ENCODE peak calls at places on chromosome 20, in ten cellular contexts. One of them, this sample, is unnamed.

GRCh38 chr20:17680128-17680835 is 1.8 kb downstream of the RRBP1 start:
- DNase-seq in nucleus accumbens: no peak
- DNase-seq in T-helper 9 cell: no peak
- DNase-seq in IMR-90: peak
- DNase-seq in GM06990: peak
- DNase-seq in NCI-H2081 treated with DMSO at 0.1 percent for 48 hours: no peak
- DNase-seq in NCI-H226: peak
- DNase-seq in SW480: peak
- DNase-seq in astrocyte of the cerebellum: no peak
- DNase-seq in esophagus squamous epithelium: no peak
- DNase-seq in this sample: no peak

GRCh38 chr20:6384956-6385355 is 262.1 kb upstream of the FERMT1 start:
- DNase-seq in nucleus accumbens: no peak
- DNase-seq in T-helper 9 cell: no peak
- DNase-seq in IMR-90: no peak
- DNase-seq in GM06990: no peak
- DNase-seq in NCI-H2081 treated with DMSO at 0.1 percent for 48 hours: no peak
- DNase-seq in NCI-H226: no peak
- DNase-seq in SW480: no peak
- DNase-seq in astrocyte of the cerebellum: no peak
- DNase-seq in esophagus squamous epithelium: no peak
- DNase-seq in this sample: no peak

GRCh38 chr20:561437-562231 is 18.0 kb upstream of the CSNK2A1 start:
- DNase-seq in nucleus accumbens: peak
- DNase-seq in T-helper 9 cell: peak
- DNase-seq in IMR-90: peak
- DNase-seq in GM06990: peak
- DNase-seq in NCI-H2081 treated with DMSO at 0.1 percent for 48 hours: peak
- DNase-seq in NCI-H226: no peak
- DNase-seq in SW480: peak
- DNase-seq in astrocyte of the cerebellum: peak
- DNase-seq in esophagus squamous epithelium: no peak
- DNase-seq in this sample: peak

GRCh38 chr20:20012517-20012916 is 4.6 kb upstream of the NAA20 start:
- DNase-seq in nucleus accumbens: peak
- DNase-seq in T-helper 9 cell: no peak
- DNase-seq in IMR-90: no peak
- DNase-seq in GM06990: no peak
- DNase-seq in NCI-H2081 treated with DMSO at 0.1 percent for 48 hours: no peak
- DNase-seq in NCI-H226: no peak
- DNase-seq in SW480: no peak
- DNase-seq in astrocyte of the cerebellum: no peak
- DNase-seq in esophagus squamous epithelium: no peak
- DNase-seq in this sample: no peak

GRCh38 chr20:63492518-63492917 is 6.4 kb downstream of the EEF1A2 start:
- DNase-seq in nucleus accumbens: no peak
- DNase-seq in T-helper 9 cell: no peak
- DNase-seq in IMR-90: no peak
- DNase-seq in GM06990: no peak
- DNase-seq in NCI-H2081 treated with DMSO at 0.1 percent for 48 hours: no peak
- DNase-seq in NCI-H226: no peak
- DNase-seq in SW480: no peak
- DNase-seq in astrocyte of the cerebellum: no peak
- DNase-seq in esophagus squamous epithelium: no peak
- DNase-seq in this sample: no peak

GRCh38 chr20:11492391-11492790 is 425.3 kb upstream of the BTBD3 start:
- DNase-seq in nucleus accumbens: no peak
- DNase-seq in T-helper 9 cell: no peak
- DNase-seq in IMR-90: no peak
- DNase-seq in GM06990: no peak
- DNase-seq in NCI-H2081 treated with DMSO at 0.1 percent for 48 hours: no peak
- DNase-seq in NCI-H226: no peak
- DNase-seq in SW480: no peak
- DNase-seq in astrocyte of the cerebellum: no peak
- DNase-seq in esophagus squamous epithelium: no peak
- DNase-seq in this sample: no peak

GRCh38 chr20:2652724-2653510 is 485 bp downstream of the NOP56 start:
- DNase-seq in nucleus accumbens: peak
- DNase-seq in T-helper 9 cell: no peak
- DNase-seq in IMR-90: no peak
- DNase-seq in GM06990: no peak
- DNase-seq in NCI-H2081 treated with DMSO at 0.1 percent for 48 hours: no peak
- DNase-seq in NCI-H226: no peak
- DNase-seq in SW480: no peak
- DNase-seq in astrocyte of the cerebellum: no peak
- DNase-seq in esophagus squamous epithelium: no peak
- DNase-seq in this sample: peak

GRCh38 chr20:51305316-51306052 is 237.0 kb downstream of the NFATC2 start:
- DNase-seq in nucleus accumbens: no peak
- DNase-seq in T-helper 9 cell: no peak
- DNase-seq in IMR-90: no peak
- DNase-seq in GM06990: no peak
- DNase-seq in NCI-H2081 treated with DMSO at 0.1 percent for 48 hours: no peak
- DNase-seq in NCI-H226: no peak
- DNase-seq in SW480: no peak
- DNase-seq in astrocyte of the cerebellum: no peak
- DNase-seq in esophagus squamous epithelium: no peak
- DNase-seq in this sample: no peak

GRCh38 chr20:1418335-1418734 is 25.5 kb upstream of the FKBP1A start:
- DNase-seq in nucleus accumbens: no peak
- DNase-seq in T-helper 9 cell: no peak
- DNase-seq in IMR-90: peak
- DNase-seq in GM06990: no peak
- DNase-seq in NCI-H2081 treated with DMSO at 0.1 percent for 48 hours: no peak
- DNase-seq in NCI-H226: peak
- DNase-seq in SW480: no peak
- DNase-seq in astrocyte of the cerebellum: no peak
- DNase-seq in esophagus squamous epithelium: no peak
- DNase-seq in this sample: no peak

GRCh38 chr20:17647391-17648305 is 34.4 kb downstream of the RRBP1 start:
- DNase-seq in nucleus accumbens: no peak
- DNase-seq in T-helper 9 cell: no peak
- DNase-seq in IMR-90: no peak
- DNase-seq in GM06990: no peak
- DNase-seq in NCI-H2081 treated with DMSO at 0.1 percent for 48 hours: no peak
- DNase-seq in NCI-H226: no peak
- DNase-seq in SW480: no peak
- DNase-seq in astrocyte of the cerebellum: no peak
- DNase-seq in esophagus squamous epithelium: no peak
- DNase-seq in this sample: no peak

This sample was measured in germinal center.